ENCODE peak calls at places on chromosome X, in seven cellular contexts. Z, L, N, S, U, T and Y are unnamed samples.

GRCh38 chrX:79630033-79631009 is 263.2 kb upstream of the ITM2A start:
- DNase-seq in Z (no peak), T (no peak), U (no peak), N (no peak), L (no peak), S (no peak), Y (no peak)

GRCh38 chrX:97060019-97060418 is 176.3 kb downstream of the RPA4 start:
- DNase-seq in N (peak; percentile 60), U (no peak), Z (no peak), S (no peak), L (no peak), T (no peak), Y (no peak)

GRCh38 chrX:19823031-19823430 is 64.4 kb downstream of the SH3KBP1 start:
- DNase-seq in Z (no peak), N (no peak), S (no peak), T (no peak), L (no peak), U (no peak), Y (no peak)

GRCh38 chrX:10676239-10676971 is 56.0 kb upstream of the MID1 start:
- DNase-seq in S (no peak), N (peak; percentile 64), Z (no peak), L (no peak), U (no peak), T (no peak), Y (no peak)

GRCh38 chrX:121958886-121959285 is 911.5 kb downstream of the GLUD2 start:
- DNase-seq in N (no peak), L (no peak), S (no peak), T (no peak), U (peak; percentile 41), Z (no peak), Y (peak; percentile 46)

GRCh38 chrX:123846598-123847038 is 13.2 kb upstream of the XIAP start:
- DNase-seq in N (no peak), Z (no peak), T (no peak), U (peak; percentile 81), S (no peak), L (no peak), Y (peak; percentile 32)

GRCh38 chrX:133838761-133839676 is 146.4 kb downstream of the GPC3 start:
- DNase-seq in U (peak; percentile 16), Z (no peak), T (peak; percentile 22), S (peak; percentile 37), L (no peak), N (peak; percentile 63), Y (peak; percentile 24)

GRCh38 chrX:106284431-106285025 is 116.4 kb downstream of the PWWP3B start:
- DNase-seq in N (no peak), Z (no peak), U (no peak), S (no peak), T (no peak), L (no peak), Y (peak; percentile 76)

GRCh38 chrX:46279925-46280313 is 265.3 kb downstream of the ZNF674 start:
- DNase-seq in L (no peak), Z (no peak), T (no peak), S (no peak), U (peak; percentile 74), N (no peak), Y (peak; percentile 58)

GRCh38 chrX:136528645-136529315 is 3.2 kb upstream of the VGLL1 start:
- DNase-seq in Z (no peak), L (no peak), N (peak; percentile 12), S (no peak), U (no peak), T (no peak), Y (peak; percentile 30)

GRCh38 chrX:101745046-101745445 is 85.4 kb upstream of the ARMCX2 start:
- DNase-seq in L (no peak), T (no peak), S (no peak), N (no peak), U (no peak), Z (no peak), Y (no peak)

GRCh38 chrX:153456704-153457103 is 10.8 kb upstream of the TREX2 start:
- DNase-seq in Z (no peak), T (no peak), U (no peak), L (peak; percentile 63), S (no peak), N (no peak), Y (no peak)

GRCh38 chrX:23964177-23964576 is 56.4 kb downstream of the CXorf58 start:
- DNase-seq in U (no peak), Z (no peak), N (peak; percentile 48), L (no peak), T (no peak), S (no peak), Y (no peak)

GRCh38 chrX:68589372-68589753 is 58.1 kb upstream of the STARD8 start:
- DNase-seq in S (no peak), L (no peak), U (no peak), N (no peak), T (no peak), Z (no peak), Y (no peak)

GRCh38 chrX:104762641-104763040 is 196.6 kb downstream of the IL1RAPL2 start:
- DNase-seq in U (no peak), N (no peak), L (no peak), T (no peak), Z (no peak), S (no peak), Y (no peak)

GRCh38 chrX:37060999-37061398 is 52.8 kb downstream of the FAM47C start:
- DNase-seq in U (peak; percentile 27), S (no peak), N (peak; percentile 54), L (no peak), T (peak; percentile 4), Z (peak; percentile 0), Y (peak; percentile 46)

GRCh38 chrX:78075787-78076389 is 28.2 kb upstream of the PGK1 start:
- DNase-seq in Z (no peak), S (no peak), T (peak; percentile 30), U (peak; percentile 28), L (no peak), N (no peak), Y (peak; percentile 40)

GRCh38 chrX:4932790-4933189 is 1219.3 kb upstream of the PRKX start:
- DNase-seq in U (no peak), N (no peak), Z (no peak), S (no peak), T (no peak), L (no peak), Y (peak; percentile 34)

GRCh38 chrX:18899796-18900380 is 84.0 kb downstream of the PHKA2 start:
- DNase-seq in S (no peak), L (no peak), U (no peak), Z (no peak), N (peak; percentile 44), T (peak; percentile 30), Y (no peak)

GRCh38 chrX:12716574-12716973 is 74.6 kb upstream of the PRPS2 start:
- DNase-seq in Z (no peak), L (no peak), N (no peak), U (no peak), T (no peak), S (no peak), Y (no peak)

GRCh38 chrX:134718329-134719317 is 60.4 kb upstream of the PLAC1 start:
- DNase-seq in T (peak; percentile 56), N (no peak), U (peak; percentile 96), Z (peak; percentile 68), S (no peak), L (no peak), Y (peak; percentile 79)

GRCh38 chrX:113370001-113370400 is 529.4 kb upstream of the AMOT start:
- DNase-seq in S (no peak), T (no peak), Z (no peak), L (no peak), U (no peak), N (peak; percentile 89), Y (no peak)

GRCh38 chrX:19554786-19555185 is 39.5 kb upstream of the MAP3K15 start:
- DNase-seq in L (no peak), N (no peak), Z (peak; percentile 53), U (peak; percentile 57), T (peak; percentile 59), S (no peak), Y (peak; percentile 58)

GRCh38 chrX:107659768-107660167 is 31.5 kb downstream of the PRPS1 start:
- DNase-seq in U (peak; percentile 60), L (no peak), S (no peak), Z (no peak), N (no peak), T (peak; percentile 20), Y (peak; percentile 48)

GRCh38 chrX:38458071-38458470 is 103.3 kb upstream of the TSPAN7 start:
- DNase-seq in L (no peak), U (no peak), S (no peak), Z (no peak), T (no peak), N (no peak), Y (peak; percentile 32)

GRCh38 chrX:10486373-10486772 is 134.0 kb downstream of the MID1 start:
- DNase-seq in S (no peak), T (no peak), Z (peak; percentile 11), U (peak; percentile 73), N (no peak), L (no peak), Y (peak; percentile 89)

GRCh38 chrX:102651968-102652744 is 873 bp downstream of the GPRASP1 start:
- DNase-seq in S (peak; percentile 26), L (peak; percentile 49), T (peak; percentile 71), Z (no peak), N (peak; percentile 41), U (peak; percentile 62), Y (peak; percentile 26)